ENCODE peak calls at places on chromosome 19, in four cellular contexts. O, Y, F and T are unnamed samples.

GRCh38 chr19:3027981-3028304 is 1.1 kb downstream of the TLE2 start:
- DNase-seq in O (no peak), F (no peak), Y (no peak), T (no peak)

GRCh38 chr19:55838251-55838650 is 1.9 kb downstream of the NLRP4 start:
- DNase-seq in F (no peak), Y (no peak), O (no peak), T (no peak)

GRCh38 chr19:16364231-16364865 is 39.7 kb downstream of the KLF2 start:
- DNase-seq in F (no peak), Y (no peak), O (no peak), T (no peak)

GRCh38 chr19:4266253-4267000 is 12.6 kb upstream of the SHD start:
- DNase-seq in Y (no peak), O (no peak), F (no peak), T (no peak)

GRCh38 chr19:54674021-54674617 is 11.3 kb downstream of the LILRB4 start:
- DNase-seq in F (peak), O (no peak), Y (no peak), T (peak)

GRCh38 chr19:8302734-8303133 is 5.4 kb downstream of the CD320 start:
- DNase-seq in O (no peak), Y (no peak), F (no peak), T (no peak)

GRCh38 chr19:29873024-29873800 is 61.4 kb downstream of the CCNE1 start:
- DNase-seq in F (no peak), Y (no peak), O (peak), T (peak)

GRCh38 chr19:31263317-31263716 is 85.9 kb downstream of the TSHZ3 start:
- DNase-seq in Y (no peak), F (no peak), O (no peak), T (no peak)

GRCh38 chr19:14048439-14049153 is 13.3 kb downstream of the PALM3 start:
- DNase-seq in Y (no peak), F (no peak), O (peak), T (peak)

GRCh38 chr19:3463039-3463958 is 17.0 kb downstream of the SMIM24 start:
- DNase-seq in O (no peak), F (no peak), Y (no peak), T (no peak)

GRCh38 chr19:6417713-6418561 is 6.7 kb downstream of the KHSRP start:
- DNase-seq in O (no peak), Y (no peak), F (no peak), T (peak)

GRCh38 chr19:46866407-46867132 is 5.8 kb downstream of the ARHGAP35 start:
- DNase-seq in O (no peak), Y (no peak), F (peak), T (no peak)

GRCh38 chr19:42109896-42110295 is 22.4 kb downstream of the POU2F2 start:
- DNase-seq in Y (no peak), O (no peak), F (no peak), T (no peak)

GRCh38 chr19:619286-620002 is 13.9 kb downstream of the POLRMT start:
- DNase-seq in F (no peak), O (no peak), Y (no peak), T (no peak)

GRCh38 chr19:30719991-30720329 is 347.8 kb downstream of the ZNF536 start:
- DNase-seq in Y (no peak), F (no peak), O (no peak), T (peak)

GRCh38 chr19:10751109-10751972 is 33.5 kb downstream of the DNM2 start:
- DNase-seq in Y (no peak), F (no peak), O (peak), T (peak)

GRCh38 chr19:14114854-14115253 is 2.7 kb downstream of the PRKACA start:
- DNase-seq in O (peak), F (no peak), Y (no peak), T (peak)

GRCh38 chr19:2625434-2625833 is 77.1 kb downstream of the GNG7 start:
- DNase-seq in O (peak), Y (no peak), F (no peak), T (no peak)

GRCh38 chr19:5891572-5891937 is 12.0 kb downstream of the NDUFA11 start:
- DNase-seq in F (no peak), Y (no peak), O (no peak), T (no peak)

GRCh38 chr19:21323000-21323399 is 6.2 kb downstream of the ZNF708 start:
- DNase-seq in F (no peak), Y (no peak), O (no peak), T (no peak)